ENCODE peak calls at places on chromosome 6, in five cellular contexts. U, E, Z, X and J are unnamed samples.

GRCh38 chr6:124495316-124496176 is 466.7 kb upstream of the RNF217 start:
- DNase-seq in Z (no peak), U (no peak), X (no peak), E (no peak), J (peak)

GRCh38 chr6:17059022-17059421 is 42.8 kb upstream of the STMND1 start:
- DNase-seq in E (no peak), U (no peak), Z (no peak), X (no peak), J (no peak)

GRCh38 chr6:25359191-25359861 is 80.2 kb downstream of the CARMIL1 start:
- DNase-seq in Z (no peak), X (peak), E (peak), U (peak), J (no peak)

GRCh38 chr6:82494367-82494766 is 130.8 kb downstream of the TPBG start:
- DNase-seq in E (no peak), Z (no peak), U (no peak), X (no peak), J (peak)

GRCh38 chr6:90403489-90404381 is 107.1 kb upstream of the BACH2 start:
- DNase-seq in U (no peak), X (peak), Z (no peak), E (no peak), J (peak)

GRCh38 chr6:111871207-111871606 is 2.0 kb downstream of the FYN start:
- DNase-seq in E (no peak), X (no peak), Z (peak), U (no peak), J (no peak)

GRCh38 chr6:135583256-135583758 is 85.8 kb upstream of the AHI1 start:
- DNase-seq in U (no peak), E (peak), X (no peak), Z (no peak), J (no peak)

GRCh38 chr6:116877743-116878142 is 701 bp downstream of the RFX6 start:
- DNase-seq in E (no peak), X (peak), Z (no peak), U (peak), J (peak)

GRCh38 chr6:12886961-12887775 is 170.6 kb downstream of the PHACTR1 start:
- DNase-seq in Z (no peak), U (no peak), E (peak), X (peak), J (peak)

GRCh38 chr6:93243379-93243778 is 176.0 kb downstream of the EPHA7 start:
- DNase-seq in X (no peak), Z (no peak), E (no peak), U (no peak), J (peak)

GRCh38 chr6:109465772-109466171 is 10.2 kb upstream of the MICAL1 start:
- DNase-seq in X (no peak), Z (no peak), E (no peak), U (no peak), J (no peak)

GRCh38 chr6:35967059-35967769 is 46.3 kb upstream of the SRPK1 start:
- DNase-seq in E (no peak), Z (no peak), U (peak), X (no peak), J (no peak)

GRCh38 chr6:34595332-34596090 is 39.4 kb upstream of the SPDEF start:
- DNase-seq in X (no peak), U (no peak), Z (no peak), E (peak), J (no peak)

GRCh38 chr6:170448745-170449144 is 104.4 kb downstream of the PSMB1 start:
- DNase-seq in X (no peak), U (no peak), Z (no peak), E (no peak), J (no peak)

GRCh38 chr6:15152720-15153119 is 93.1 kb upstream of the JARID2 start:
- DNase-seq in X (no peak), U (no peak), E (no peak), Z (no peak), J (no peak)

GRCh38 chr6:24919404-24919892 is 16.3 kb downstream of the RIPOR2 start:
- DNase-seq in U (peak), E (no peak), Z (no peak), X (no peak), J (peak)

GRCh38 chr6:71349395-71349794 is 60.8 kb downstream of the OGFRL1 start:
- DNase-seq in Z (no peak), X (peak), U (peak), E (peak), J (peak)

GRCh38 chr6:14787677-14788076 is 458.2 kb upstream of the JARID2 start:
- DNase-seq in Z (no peak), E (no peak), X (no peak), U (no peak), J (no peak)

GRCh38 chr6:83884523-83884922 is 25.0 kb downstream of the CYB5R4 start:
- DNase-seq in X (peak), U (peak), E (peak), Z (no peak), J (peak)

GRCh38 chr6:101509556-101509955 is 116.0 kb downstream of the GRIK2 start:
- DNase-seq in E (peak), U (no peak), X (no peak), Z (no peak), J (no peak)